ENCODE peak calls at places on chromosomes 3 and 15, in six cellular contexts. One of them, this sample, is unnamed.

GRCh38 chr3:15217841-15218267 is 11.8 kb downstream of the CAPN7 start:
- DNase-seq in glutamatergic neuron: no peak
- DNase-seq in BE2C: no peak
- DNase-seq in HFFc6: no peak
- DNase-seq in upper lobe of right lung: no peak
- DNase-seq in foreskin keratinocyte: no peak
- DNase-seq in this sample: no peak

GRCh38 chr3:11248596-11248995 is 23.6 kb upstream of the ATG7 start:
- DNase-seq in upper lobe of right lung: no peak
- DNase-seq in HFFc6: no peak
- DNase-seq in glutamatergic neuron: no peak
- DNase-seq in foreskin keratinocyte: no peak
- DNase-seq in BE2C: no peak
- DNase-seq in this sample: no peak

GRCh38 chr3:126105691-126106187 is 21.8 kb upstream of the SLC41A3 start:
- DNase-seq in BE2C: no peak
- DNase-seq in glutamatergic neuron: no peak
- DNase-seq in upper lobe of right lung: no peak
- DNase-seq in foreskin keratinocyte: no peak
- DNase-seq in HFFc6: no peak
- DNase-seq in this sample: no peak

GRCh38 chr15:68051907-68052306 is 2.2 kb upstream of the PIAS1 start:
- DNase-seq in upper lobe of right lung: no peak
- DNase-seq in HFFc6: no peak
- DNase-seq in foreskin keratinocyte: no peak
- DNase-seq in glutamatergic neuron: no peak
- DNase-seq in BE2C: no peak
- DNase-seq in this sample: no peak

GRCh38 chr3:53691885-53692284 is 154.3 kb downstream of the CHDH start:
- DNase-seq in foreskin keratinocyte: no peak
- DNase-seq in upper lobe of right lung: no peak
- DNase-seq in HFFc6: no peak
- DNase-seq in glutamatergic neuron: no peak
- DNase-seq in BE2C: no peak
- DNase-seq in this sample: no peak

GRCh38 chr3:193520738-193521137 is 34.0 kb downstream of the ATP13A4 start:
- DNase-seq in upper lobe of right lung: no peak
- DNase-seq in foreskin keratinocyte: no peak
- DNase-seq in BE2C: no peak
- DNase-seq in glutamatergic neuron: no peak
- DNase-seq in HFFc6: no peak
- DNase-seq in this sample: no peak

GRCh38 chr3:196996454-196997265 is 28.0 kb upstream of the PIGZ start:
- DNase-seq in foreskin keratinocyte: peak; percentile 68
- DNase-seq in BE2C: no peak
- DNase-seq in glutamatergic neuron: no peak
- DNase-seq in HFFc6: no peak
- DNase-seq in upper lobe of right lung: peak; percentile 49
- DNase-seq in this sample: no peak

GRCh38 chr3:152260026-152260425 is 8.7 kb upstream of the MBNL1 start:
- DNase-seq in foreskin keratinocyte: no peak
- DNase-seq in upper lobe of right lung: no peak
- DNase-seq in BE2C: no peak
- DNase-seq in glutamatergic neuron: no peak
- DNase-seq in HFFc6: no peak
- DNase-seq in this sample: no peak

GRCh38 chr3:69342074-69342473 is 43.8 kb downstream of the FRMD4B start:
- DNase-seq in BE2C: no peak
- DNase-seq in foreskin keratinocyte: no peak
- DNase-seq in HFFc6: no peak
- DNase-seq in glutamatergic neuron: no peak
- DNase-seq in upper lobe of right lung: no peak
- DNase-seq in this sample: no peak

GRCh38 chr3:128493221-128494151 is 485 bp upstream of the GATA2 start:
- DNase-seq in upper lobe of right lung: peak; percentile 48
- DNase-seq in foreskin keratinocyte: no peak
- DNase-seq in HFFc6: no peak
- DNase-seq in BE2C: peak; percentile 83
- DNase-seq in glutamatergic neuron: peak; percentile 35
- DNase-seq in this sample: no peak

GRCh38 chr15:77030042-77030927 is 35.4 kb downstream of the PSTPIP1 start:
- DNase-seq in HFFc6: no peak
- DNase-seq in BE2C: peak; percentile 80
- DNase-seq in foreskin keratinocyte: no peak
- DNase-seq in upper lobe of right lung: peak; percentile 70
- DNase-seq in glutamatergic neuron: no peak
- DNase-seq in this sample: peak; percentile 59

DNA sequence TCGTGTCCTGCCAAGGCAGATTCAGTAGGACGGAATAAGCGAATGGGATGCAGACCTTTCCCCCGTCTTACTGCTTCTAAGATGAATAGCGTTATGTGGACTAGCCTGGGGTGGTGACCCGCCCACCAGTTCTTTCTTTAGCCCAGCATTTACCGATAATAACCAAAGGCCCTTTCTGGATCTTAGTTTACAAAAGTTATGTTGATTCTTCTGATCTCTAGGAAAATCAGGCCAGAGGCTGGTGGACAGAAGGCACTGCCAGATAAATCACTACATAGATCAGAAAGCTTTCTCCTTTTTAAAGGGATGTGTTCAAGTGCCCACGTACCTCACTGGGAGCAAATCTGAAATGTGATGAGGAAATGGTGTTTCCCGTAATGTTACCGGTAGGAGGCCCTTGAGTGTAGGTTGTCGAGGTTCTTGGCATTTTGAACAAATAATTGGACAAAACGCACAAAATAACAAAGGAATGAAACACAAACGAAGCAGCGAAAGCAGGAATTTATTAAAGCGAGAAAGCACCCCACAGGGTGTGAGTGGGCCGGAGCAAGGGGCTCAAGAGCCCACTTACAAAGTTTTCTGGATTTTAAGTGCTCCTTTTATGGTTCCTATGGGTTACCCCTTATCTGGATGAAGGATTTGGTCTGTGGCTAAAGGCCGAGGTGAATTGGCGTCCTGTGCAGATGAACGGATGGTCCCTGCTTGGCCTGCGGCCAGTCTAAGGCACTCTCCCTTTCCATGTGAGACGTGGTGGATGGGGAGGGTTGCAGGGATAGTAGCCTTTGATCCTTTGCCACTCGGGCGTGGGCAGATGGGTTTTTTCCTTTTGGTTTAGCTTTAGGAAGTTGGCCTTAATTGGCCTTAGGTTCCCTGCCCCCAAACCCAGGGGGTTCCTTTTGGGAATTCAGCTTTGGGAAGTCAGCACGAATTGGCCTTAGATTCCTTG is 977 bp downstream of the SNX1 start:
- DNase-seq in upper lobe of right lung: no peak
- DNase-seq in foreskin keratinocyte: peak; percentile 47
- DNase-seq in HFFc6: peak; percentile 38
- DNase-seq in glutamatergic neuron: no peak
- DNase-seq in BE2C: peak; percentile 38
- DNase-seq in this sample: no peak
- TF ChIP-seq CTCF in upper lobe of right lung: no peak
- TF ChIP-seq CTCF in foreskin keratinocyte: peak; percentile 46
- TF ChIP-seq CTCF in HFFc6: peak; percentile 52
- TF ChIP-seq CTCF in glutamatergic neuron: no peak
- TF ChIP-seq CTCF in BE2C: peak; percentile 31
- TF ChIP-seq CTCF in this sample: no peak

DNA sequence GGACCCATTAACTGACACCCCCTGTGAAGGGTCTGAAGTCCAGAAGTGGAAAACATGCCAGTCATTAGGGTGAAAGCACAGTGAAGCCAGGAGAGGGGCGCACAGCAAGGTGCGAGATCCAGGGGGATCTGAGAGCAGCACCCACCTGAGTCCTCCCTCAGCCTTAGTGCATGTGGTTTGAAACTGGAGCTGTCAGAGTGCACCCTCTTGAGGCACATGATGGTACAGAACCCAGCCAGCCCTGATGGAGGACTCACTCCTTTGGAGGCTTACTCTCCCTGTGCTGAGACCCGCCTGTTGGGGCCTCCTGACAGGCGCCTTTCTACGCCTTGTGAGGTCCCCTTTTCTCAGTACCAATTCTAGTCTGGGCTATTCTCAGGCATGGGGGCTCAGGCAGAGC is 77.8 kb downstream of the IL20RB start:
- DNase-seq in foreskin keratinocyte: no peak
- DNase-seq in upper lobe of right lung: no peak
- DNase-seq in BE2C: peak; percentile 28
- DNase-seq in glutamatergic neuron: no peak
- DNase-seq in HFFc6: no peak
- DNase-seq in this sample: no peak
- TF ChIP-seq CTCF in foreskin keratinocyte: peak; percentile 55
- TF ChIP-seq CTCF in upper lobe of right lung: no peak
- TF ChIP-seq CTCF in BE2C: peak; percentile 50
- TF ChIP-seq CTCF in glutamatergic neuron: peak; percentile 9
- TF ChIP-seq CTCF in HFFc6: peak; percentile 61
- TF ChIP-seq CTCF in this sample: peak; percentile 19

GRCh38 chr15:45522179-45522930 is at the start of gene SLC30A4:
- DNase-seq in foreskin keratinocyte: no peak
- DNase-seq in BE2C: peak; percentile 60
- DNase-seq in glutamatergic neuron: peak; percentile 59
- DNase-seq in upper lobe of right lung: peak; percentile 87
- DNase-seq in HFFc6: peak; percentile 24
- DNase-seq in this sample: peak; percentile 79
- TF ChIP-seq CTCF in foreskin keratinocyte: peak; percentile 55
- TF ChIP-seq CTCF in BE2C: peak; percentile 37
- TF ChIP-seq CTCF in glutamatergic neuron: no peak
- TF ChIP-seq CTCF in upper lobe of right lung: peak; percentile 49
- TF ChIP-seq CTCF in HFFc6: peak; percentile 65
- TF ChIP-seq CTCF in this sample: peak; percentile 31

GRCh38 chr3:99817437-99818240 is at the start of gene CMSS1:
- DNase-seq in HFFc6: peak; percentile 92
- DNase-seq in foreskin keratinocyte: peak; percentile 94
- DNase-seq in upper lobe of right lung: peak; percentile 98
- DNase-seq in glutamatergic neuron: peak; percentile 99
- DNase-seq in BE2C: peak; percentile 97
- DNase-seq in this sample: peak; percentile 99
- TF ChIP-seq CTCF in HFFc6: peak; percentile 63
- TF ChIP-seq CTCF in foreskin keratinocyte: peak; percentile 32
- TF ChIP-seq CTCF in upper lobe of right lung: peak; percentile 37
- TF ChIP-seq CTCF in glutamatergic neuron: no peak
- TF ChIP-seq CTCF in BE2C: peak; percentile 30
- TF ChIP-seq CTCF in this sample: no peak

GRCh38 chr15:100131321-100132224 is 210.2 kb downstream of the ADAMTS17 start:
- DNase-seq in BE2C: no peak
- DNase-seq in HFFc6: no peak
- DNase-seq in upper lobe of right lung: no peak
- DNase-seq in foreskin keratinocyte: no peak
- DNase-seq in glutamatergic neuron: no peak
- DNase-seq in this sample: peak; percentile 17
- TF ChIP-seq CTCF in BE2C: no peak
- TF ChIP-seq CTCF in HFFc6: no peak
- TF ChIP-seq CTCF in upper lobe of right lung: peak; percentile 47
- TF ChIP-seq CTCF in foreskin keratinocyte: peak; percentile 25
- TF ChIP-seq CTCF in glutamatergic neuron: no peak
- TF ChIP-seq CTCF in this sample: no peak

DNA sequence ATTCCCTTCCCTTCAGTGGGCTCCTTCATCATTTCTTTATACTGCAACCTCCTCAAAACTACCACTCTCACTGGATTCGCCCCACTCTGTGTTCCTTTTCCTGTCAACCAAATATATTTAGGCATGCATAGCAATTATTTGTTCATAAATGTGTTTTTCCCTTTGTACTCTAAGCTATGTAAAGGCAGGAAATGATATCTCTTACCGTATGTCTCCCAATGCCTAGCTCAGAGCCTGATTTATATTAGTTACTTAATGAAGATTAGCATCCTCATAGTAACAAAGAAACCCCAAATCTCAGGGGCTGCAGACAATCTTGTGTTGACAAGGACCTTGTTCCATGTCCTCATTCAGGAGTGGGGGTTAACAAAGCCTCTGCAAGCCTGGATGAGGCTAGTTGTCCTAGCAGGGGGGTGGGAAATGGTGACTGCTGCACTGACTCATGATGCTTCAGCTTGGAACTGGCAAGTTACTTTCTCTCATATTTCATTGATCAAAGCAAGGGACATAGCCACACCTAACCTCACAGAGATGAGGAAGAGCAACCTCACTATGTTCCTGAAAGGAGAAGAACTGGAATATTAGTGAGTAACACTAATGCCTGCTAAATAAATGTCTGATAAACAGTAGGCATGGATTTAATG is 15.2 kb downstream of the PHLDB2 start:
- DNase-seq in foreskin keratinocyte: peak; percentile 71
- DNase-seq in upper lobe of right lung: no peak
- DNase-seq in glutamatergic neuron: no peak
- DNase-seq in BE2C: no peak
- DNase-seq in HFFc6: peak; percentile 50
- DNase-seq in this sample: no peak
- TF ChIP-seq CTCF in foreskin keratinocyte: no peak
- TF ChIP-seq CTCF in upper lobe of right lung: no peak
- TF ChIP-seq CTCF in glutamatergic neuron: no peak
- TF ChIP-seq CTCF in BE2C: no peak
- TF ChIP-seq CTCF in HFFc6: no peak
- TF ChIP-seq CTCF in this sample: no peak

DNA sequence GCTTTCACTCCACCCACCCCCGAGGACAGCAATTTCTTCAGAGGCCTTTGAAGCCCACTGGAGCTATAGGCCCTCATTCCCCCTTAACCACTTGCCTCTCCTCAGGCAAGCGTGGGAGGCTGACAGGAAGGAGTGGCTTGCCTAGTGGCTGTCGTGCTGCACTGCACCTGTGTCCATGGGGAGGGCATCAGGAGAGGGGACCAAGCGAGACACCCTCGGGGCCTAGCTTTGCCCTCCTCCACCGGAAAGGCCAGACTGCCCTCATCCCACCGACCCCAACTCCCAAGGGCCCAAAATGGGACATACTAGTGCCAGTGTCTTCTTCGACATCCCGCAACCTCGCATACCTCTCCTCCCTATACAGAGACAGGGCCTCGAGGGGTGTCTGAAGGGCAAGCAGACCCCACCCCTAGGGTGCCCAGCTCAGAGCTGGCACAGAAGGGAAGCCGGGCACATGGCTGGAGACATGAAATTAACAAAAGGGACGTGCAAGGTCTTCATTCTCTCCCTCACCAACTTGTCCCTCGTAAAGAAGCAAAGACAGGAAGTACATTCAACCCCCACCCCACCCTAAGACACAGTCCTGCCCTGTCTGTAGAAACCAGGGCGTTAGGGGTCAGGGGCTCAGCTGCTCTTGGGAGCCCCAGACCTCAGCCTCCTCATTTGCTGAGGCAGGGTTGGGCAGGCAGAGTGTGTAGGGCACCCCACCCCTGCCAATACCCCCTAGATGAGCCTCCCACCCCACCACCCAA is 24.3 kb downstream of the VIPR1 start:
- DNase-seq in foreskin keratinocyte: no peak
- DNase-seq in glutamatergic neuron: no peak
- DNase-seq in BE2C: no peak
- DNase-seq in upper lobe of right lung: no peak
- DNase-seq in HFFc6: no peak
- DNase-seq in this sample: no peak
- TF ChIP-seq CTCF in foreskin keratinocyte: no peak
- TF ChIP-seq CTCF in glutamatergic neuron: no peak
- TF ChIP-seq CTCF in BE2C: no peak
- TF ChIP-seq CTCF in upper lobe of right lung: no peak
- TF ChIP-seq CTCF in HFFc6: no peak
- TF ChIP-seq CTCF in this sample: no peak

This sample was measured in nephron progenitor cell.